ENCODE peak calls at places on chromosome 22, in seven cellular contexts. One of them, this sample, is unnamed.

GRCh38 chr22:46618667-46619066 is 1.5 kb upstream of the GRAMD4 start:
- DNase-seq in cardiac fibroblast: no peak
- DNase-seq in ovary: no peak
- DNase-seq in BJ: no peak
- DNase-seq in CD8-positive, alpha-beta T cell: no peak
- DNase-seq in activated effector memory CD4-positive, alpha-beta T cell treated with anti-CD3 and anti-CD28 coated beads, Interleukin-2, amount 50 U/mL, for 16 hours: no peak
- DNase-seq in LoVo: no peak
- DNase-seq in this sample: no peak

GRCh38 chr22:37802310-37803194 is 5.2 kb upstream of the GCAT start:
- DNase-seq in cardiac fibroblast: peak; percentile 40
- DNase-seq in ovary: peak; percentile 67
- DNase-seq in BJ: no peak
- DNase-seq in CD8-positive, alpha-beta T cell: no peak
- DNase-seq in activated effector memory CD4-positive, alpha-beta T cell treated with anti-CD3 and anti-CD28 coated beads, Interleukin-2, amount 50 U/mL, for 16 hours: no peak
- DNase-seq in LoVo: no peak
- DNase-seq in this sample: peak; percentile 42

GRCh38 chr22:50599816-50600454 is 658 bp upstream of the MAPK8IP2 start:
- DNase-seq in cardiac fibroblast: peak; percentile 29
- DNase-seq in ovary: peak; percentile 67
- DNase-seq in BJ: no peak
- DNase-seq in CD8-positive, alpha-beta T cell: peak; percentile 53
- DNase-seq in activated effector memory CD4-positive, alpha-beta T cell treated with anti-CD3 and anti-CD28 coated beads, Interleukin-2, amount 50 U/mL, for 16 hours: peak; percentile 84
- DNase-seq in LoVo: peak; percentile 47
- DNase-seq in this sample: peak; percentile 9

GRCh38 chr22:28629420-28630184 is 50.0 kb downstream of the TTC28 start:
- DNase-seq in cardiac fibroblast: peak; percentile 28
- DNase-seq in ovary: no peak
- DNase-seq in BJ: no peak
- DNase-seq in CD8-positive, alpha-beta T cell: no peak
- DNase-seq in activated effector memory CD4-positive, alpha-beta T cell treated with anti-CD3 and anti-CD28 coated beads, Interleukin-2, amount 50 U/mL, for 16 hours: no peak
- DNase-seq in LoVo: no peak
- DNase-seq in this sample: peak; percentile 12

GRCh38 chr22:43273902-43274484 is 69.2 kb downstream of the SCUBE1 start:
- DNase-seq in cardiac fibroblast: peak; percentile 68
- DNase-seq in ovary: peak; percentile 62
- DNase-seq in BJ: no peak
- DNase-seq in CD8-positive, alpha-beta T cell: no peak
- DNase-seq in activated effector memory CD4-positive, alpha-beta T cell treated with anti-CD3 and anti-CD28 coated beads, Interleukin-2, amount 50 U/mL, for 16 hours: peak; percentile 68
- DNase-seq in LoVo: peak; percentile 61
- DNase-seq in this sample: peak; percentile 77

GRCh38 chr22:38843201-38843715 is 570 bp downstream of the NPTXR start:
- DNase-seq in cardiac fibroblast: peak; percentile 55
- DNase-seq in ovary: peak; percentile 56
- DNase-seq in BJ: no peak
- DNase-seq in CD8-positive, alpha-beta T cell: peak; percentile 30
- DNase-seq in activated effector memory CD4-positive, alpha-beta T cell treated with anti-CD3 and anti-CD28 coated beads, Interleukin-2, amount 50 U/mL, for 16 hours: peak; percentile 82
- DNase-seq in LoVo: peak; percentile 45
- DNase-seq in this sample: no peak

GRCh38 chr22:47610766-47611165 is 848.3 kb downstream of the TBC1D22A start:
- DNase-seq in cardiac fibroblast: no peak
- DNase-seq in ovary: no peak
- DNase-seq in BJ: no peak
- DNase-seq in CD8-positive, alpha-beta T cell: no peak
- DNase-seq in activated effector memory CD4-positive, alpha-beta T cell treated with anti-CD3 and anti-CD28 coated beads, Interleukin-2, amount 50 U/mL, for 16 hours: no peak
- DNase-seq in LoVo: no peak
- DNase-seq in this sample: no peak

GRCh38 chr22:37633082-37633692 is 6.3 kb upstream of the SH3BP1 start:
- DNase-seq in cardiac fibroblast: no peak
- DNase-seq in ovary: no peak
- DNase-seq in BJ: no peak
- DNase-seq in CD8-positive, alpha-beta T cell: no peak
- DNase-seq in activated effector memory CD4-positive, alpha-beta T cell treated with anti-CD3 and anti-CD28 coated beads, Interleukin-2, amount 50 U/mL, for 16 hours: peak; percentile 78
- DNase-seq in LoVo: no peak
- DNase-seq in this sample: no peak

GRCh38 chr22:42437488-42438292 is 5.5 kb upstream of the NFAM1 start:
- DNase-seq in cardiac fibroblast: peak; percentile 48
- DNase-seq in ovary: peak; percentile 76
- DNase-seq in BJ: no peak
- DNase-seq in CD8-positive, alpha-beta T cell: peak; percentile 81
- DNase-seq in activated effector memory CD4-positive, alpha-beta T cell treated with anti-CD3 and anti-CD28 coated beads, Interleukin-2, amount 50 U/mL, for 16 hours: peak; percentile 94
- DNase-seq in LoVo: peak; percentile 72
- DNase-seq in this sample: peak; percentile 59

GRCh38 chr22:30420401-30421178 is 5.0 kb upstream of the MTFP1 start:
- DNase-seq in cardiac fibroblast: peak; percentile 92
- DNase-seq in ovary: no peak
- DNase-seq in BJ: peak; percentile 52
- DNase-seq in CD8-positive, alpha-beta T cell: no peak
- DNase-seq in activated effector memory CD4-positive, alpha-beta T cell treated with anti-CD3 and anti-CD28 coated beads, Interleukin-2, amount 50 U/mL, for 16 hours: no peak
- DNase-seq in LoVo: peak; percentile 9
- DNase-seq in this sample: peak; percentile 93

GRCh38 chr22:29947410-29948387 is 64.7 kb downstream of the MTMR3 start:
- DNase-seq in cardiac fibroblast: peak; percentile 55
- DNase-seq in ovary: no peak
- DNase-seq in BJ: no peak
- DNase-seq in CD8-positive, alpha-beta T cell: no peak
- DNase-seq in activated effector memory CD4-positive, alpha-beta T cell treated with anti-CD3 and anti-CD28 coated beads, Interleukin-2, amount 50 U/mL, for 16 hours: no peak
- DNase-seq in LoVo: no peak
- DNase-seq in this sample: no peak